ENCODE peak calls at places on chromosomes 2 and 18, in eight cellular contexts. V is iris pigment epithelial cell, C is heart right ventricle, S is uterus, Y is NCI-H1417 treated with DMSO at 0.1 percent for 48 hours, D is NCI-H2081, J is Caki2, X is esophagus squamous epithelium. L is an unnamed sample.

GRCh38 chr2:236984046-236984445 is 101.6 kb upstream of the COPS8 start:
- DNase-seq in V (no peak), C (no peak), S (no peak), Y (no peak), D (no peak), J (no peak), X (no peak), L (no peak)

GRCh38 chr2:127401757-127402695 is 14.3 kb upstream of the MAP3K2 start:
- DNase-seq in V (no peak), C (no peak), S (no peak), Y (no peak), D (no peak), J (no peak), X (no peak), L (no peak)

GRCh38 chr2:107595749-107596148 is 230.9 kb upstream of the RGPD4 start:
- DNase-seq in V (peak), C (no peak), S (no peak), Y (no peak), D (no peak), J (no peak), X (no peak), L (no peak)

GRCh38 chr18:3321133-3321812 is 59.3 kb downstream of the MYL12B start:
- DNase-seq in V (peak), C (no peak), S (no peak), Y (no peak), D (no peak), J (peak), X (no peak), L (no peak)

GRCh38 chr2:37588316-37588777 is 83.1 kb downstream of the CDC42EP3 start:
- DNase-seq in V (no peak), C (no peak), S (no peak), Y (no peak), D (no peak), J (peak), X (no peak), L (no peak)

GRCh38 chr2:198326431-198326830 is 522.0 kb downstream of the PLCL1 start:
- DNase-seq in V (no peak), C (no peak), S (no peak), Y (no peak), D (no peak), J (no peak), X (no peak), L (no peak)

GRCh38 chr2:170091461-170091860 is 86.5 kb upstream of the MYO3B start:
- DNase-seq in V (no peak), C (no peak), S (no peak), Y (no peak), D (no peak), J (no peak), X (no peak), L (no peak)

GRCh38 chr2:233450854-233451575 is 96.7 kb downstream of the DGKD start:
- DNase-seq in V (no peak), C (no peak), S (no peak), Y (no peak), D (no peak), J (no peak), X (no peak), L (no peak)

GRCh38 chr2:2832657-2833056 is 501.6 kb upstream of the MYT1L start:
- DNase-seq in V (no peak), C (no peak), S (no peak), Y (no peak), D (no peak), J (no peak), X (no peak), L (no peak)

GRCh38 chr2:147231081-147231480 is 613.7 kb upstream of the ACVR2A start:
- DNase-seq in V (no peak), C (no peak), S (no peak), Y (no peak), D (no peak), J (no peak), X (no peak), L (no peak)

GRCh38 chr2:20611077-20611843 is 39.6 kb downstream of the HS1BP3 start:
- DNase-seq in V (peak), C (peak), S (peak), Y (no peak), D (no peak), J (no peak), X (no peak), L (peak)